ENCODE peak calls at places on chromosomes 6 and 20, in nine cellular contexts. One of them, this sample, is unnamed.

GRCh38 chr6:35052694-35053565 is 88.2 kb downstream of the TCP11 start:
- DNase-seq in HFFc6: no peak
- DNase-seq in left colon: no peak
- DNase-seq in CD4-positive, alpha-beta T cell: no peak
- DNase-seq in NCI-H524: peak
- DNase-seq in stimulated activated CD4-positive, alpha-beta T cell treated with anti-CD3 and anti-CD28 coated beads, Interleukin-15, amount 100 ng/mL, for 1 hour: no peak
- DNase-seq in fibroblast of pulmonary artery: no peak
- DNase-seq in naive thymus-derived CD4-positive, alpha-beta T cell: no peak
- DNase-seq in NCI-H460: no peak
- DNase-seq in this sample: no peak

GRCh38 chr6:108920751-108921150 is 72.5 kb downstream of the ARMC2 start:
- DNase-seq in HFFc6: no peak
- DNase-seq in left colon: no peak
- DNase-seq in CD4-positive, alpha-beta T cell: no peak
- DNase-seq in NCI-H524: no peak
- DNase-seq in stimulated activated CD4-positive, alpha-beta T cell treated with anti-CD3 and anti-CD28 coated beads, Interleukin-15, amount 100 ng/mL, for 1 hour: no peak
- DNase-seq in fibroblast of pulmonary artery: no peak
- DNase-seq in naive thymus-derived CD4-positive, alpha-beta T cell: no peak
- DNase-seq in NCI-H460: no peak
- DNase-seq in this sample: no peak

GRCh38 chr6:7960141-7960540 is 49.6 kb upstream of the TXNDC5 start:
- DNase-seq in HFFc6: no peak
- DNase-seq in left colon: no peak
- DNase-seq in CD4-positive, alpha-beta T cell: no peak
- DNase-seq in NCI-H524: no peak
- DNase-seq in stimulated activated CD4-positive, alpha-beta T cell treated with anti-CD3 and anti-CD28 coated beads, Interleukin-15, amount 100 ng/mL, for 1 hour: no peak
- DNase-seq in fibroblast of pulmonary artery: no peak
- DNase-seq in naive thymus-derived CD4-positive, alpha-beta T cell: no peak
- DNase-seq in NCI-H460: no peak
- DNase-seq in this sample: no peak

GRCh38 chr20:63091901-63092659 is 85.3 kb upstream of the BHLHE23 start:
- DNase-seq in HFFc6: no peak
- DNase-seq in left colon: no peak
- DNase-seq in CD4-positive, alpha-beta T cell: no peak
- DNase-seq in NCI-H524: no peak
- DNase-seq in stimulated activated CD4-positive, alpha-beta T cell treated with anti-CD3 and anti-CD28 coated beads, Interleukin-15, amount 100 ng/mL, for 1 hour: no peak
- DNase-seq in fibroblast of pulmonary artery: no peak
- DNase-seq in naive thymus-derived CD4-positive, alpha-beta T cell: peak
- DNase-seq in NCI-H460: no peak
- DNase-seq in this sample: no peak

GRCh38 chr20:36819662-36820061 is 46.1 kb upstream of the DSN1 start:
- DNase-seq in HFFc6: no peak
- DNase-seq in left colon: no peak
- DNase-seq in CD4-positive, alpha-beta T cell: no peak
- DNase-seq in NCI-H524: peak
- DNase-seq in stimulated activated CD4-positive, alpha-beta T cell treated with anti-CD3 and anti-CD28 coated beads, Interleukin-15, amount 100 ng/mL, for 1 hour: no peak
- DNase-seq in fibroblast of pulmonary artery: no peak
- DNase-seq in naive thymus-derived CD4-positive, alpha-beta T cell: no peak
- DNase-seq in NCI-H460: no peak
- DNase-seq in this sample: no peak

GRCh38 chr6:100881707-100882040 is 545 bp upstream of the ASCC3 start:
- DNase-seq in HFFc6: no peak
- DNase-seq in left colon: no peak
- DNase-seq in CD4-positive, alpha-beta T cell: no peak
- DNase-seq in NCI-H524: peak
- DNase-seq in stimulated activated CD4-positive, alpha-beta T cell treated with anti-CD3 and anti-CD28 coated beads, Interleukin-15, amount 100 ng/mL, for 1 hour: no peak
- DNase-seq in fibroblast of pulmonary artery: peak
- DNase-seq in naive thymus-derived CD4-positive, alpha-beta T cell: no peak
- DNase-seq in NCI-H460: no peak
- DNase-seq in this sample: no peak

GRCh38 chr6:122033564-122034181 is 365.8 kb upstream of the HSF2 start:
- DNase-seq in HFFc6: peak
- DNase-seq in left colon: no peak
- DNase-seq in CD4-positive, alpha-beta T cell: no peak
- DNase-seq in NCI-H524: peak
- DNase-seq in stimulated activated CD4-positive, alpha-beta T cell treated with anti-CD3 and anti-CD28 coated beads, Interleukin-15, amount 100 ng/mL, for 1 hour: no peak
- DNase-seq in fibroblast of pulmonary artery: peak
- DNase-seq in naive thymus-derived CD4-positive, alpha-beta T cell: no peak
- DNase-seq in NCI-H460: peak
- DNase-seq in this sample: peak

GRCh38 chr6:160030103-160030502 is 61.2 kb downstream of the IGF2R start:
- DNase-seq in HFFc6: peak
- DNase-seq in left colon: peak
- DNase-seq in CD4-positive, alpha-beta T cell: no peak
- DNase-seq in NCI-H524: peak
- DNase-seq in stimulated activated CD4-positive, alpha-beta T cell treated with anti-CD3 and anti-CD28 coated beads, Interleukin-15, amount 100 ng/mL, for 1 hour: no peak
- DNase-seq in fibroblast of pulmonary artery: peak
- DNase-seq in naive thymus-derived CD4-positive, alpha-beta T cell: no peak
- DNase-seq in NCI-H460: peak
- DNase-seq in this sample: peak

GRCh38 chr6:27205375-27206278 is 41.9 kb upstream of the PRSS16 start:
- DNase-seq in HFFc6: no peak
- DNase-seq in left colon: no peak
- DNase-seq in CD4-positive, alpha-beta T cell: no peak
- DNase-seq in NCI-H524: peak
- DNase-seq in stimulated activated CD4-positive, alpha-beta T cell treated with anti-CD3 and anti-CD28 coated beads, Interleukin-15, amount 100 ng/mL, for 1 hour: no peak
- DNase-seq in fibroblast of pulmonary artery: peak
- DNase-seq in naive thymus-derived CD4-positive, alpha-beta T cell: no peak
- DNase-seq in NCI-H460: no peak
- DNase-seq in this sample: peak

This sample was measured in Jurkat, Clone E6-1.